ENCODE peak calls at places on chromosomes 1 and 21, in five cellular contexts. W is tibial artery, T is breast epithelium, Z is psoas muscle, M is right atrium auricular region. D is an unnamed sample.

GRCh38 chr1:180571060-180571831 is 12.5 kb downstream of the OVAAL start:
- DNase-seq in Z (no peak), T (no peak), W (no peak), M (no peak), D (no peak)

GRCh38 chr21:42164064-42164789 is 54.7 kb upstream of the ABCG1 start:
- DNase-seq in T (peak; percentile 52), M (no peak), W (no peak), Z (peak; percentile 53), D (no peak)

GRCh38 chr1:227887697-227888403 is 59.9 kb downstream of the WNT9A start:
- DNase-seq in W (peak; percentile 71), Z (peak; percentile 35), T (no peak), M (peak; percentile 85), D (no peak)

GRCh38 chr1:147745271-147745670 is 15.1 kb downstream of the GJA5 start:
- DNase-seq in T (no peak), Z (no peak), M (no peak), W (no peak), D (no peak)

GRCh38 chr1:112520166-112520565 is 11.4 kb downstream of the WNT2B start:
- DNase-seq in Z (no peak), W (no peak), M (no peak), T (no peak), D (no peak)

GRCh38 chr1:162502928-162503327 is 5.3 kb downstream of the UHMK1 start:
- DNase-seq in W (no peak), M (no peak), T (no peak), Z (no peak), D (no peak)

GRCh38 chr1:25018878-25019277 is 88.8 kb upstream of the RUNX3 start:
- DNase-seq in W (no peak), T (no peak), M (no peak), Z (no peak), D (no peak)

GRCh38 chr1:4268262-4268889 is 368.3 kb upstream of the C1orf174 start:
- DNase-seq in M (no peak), W (no peak), T (no peak), Z (no peak), D (no peak)

GRCh38 chr1:248914982-248915381 is 8.9 kb downstream of the PGBD2 start:
- DNase-seq in Z (no peak), T (no peak), M (no peak), W (no peak), D (no peak)

GRCh38 chr1:47766832-47767740 is 230.1 kb downstream of the TRABD2B start:
- DNase-seq in Z (no peak), T (no peak), W (no peak), M (no peak), D (peak; percentile 31)

GRCh38 chr1:2352341-2353214 is 38.8 kb downstream of the MORN1 start:
- DNase-seq in Z (peak; percentile 13), T (no peak), W (peak; percentile 68), M (no peak), D (no peak)

GRCh38 chr1:47388548-47389238 is 27.4 kb upstream of the FOXE3 start:
- DNase-seq in Z (peak; percentile 37), T (peak; percentile 58), M (peak; percentile 66), W (peak; percentile 76), D (peak; percentile 64)

GRCh38 chr1:108047085-108047484 is 82.1 kb upstream of the VAV3 start:
- DNase-seq in M (no peak), W (no peak), Z (no peak), T (no peak), D (no peak)

GRCh38 chr1:21911205-21912001 is 25.7 kb downstream of the HSPG2 start:
- DNase-seq in Z (peak; percentile 50), T (no peak), M (no peak), W (peak; percentile 87), D (no peak)

GRCh38 chr1:114342376-114342775 is 168.6 kb downstream of the TRIM33 start:
- DNase-seq in M (no peak), Z (no peak), W (no peak), T (no peak), D (no peak)

GRCh38 chr1:53521900-53522552 is 62.8 kb downstream of the DMRTB1 start:
- DNase-seq in T (no peak), Z (no peak), M (no peak), W (no peak), D (no peak)

GRCh38 chr21:15094706-15095105 is 29.9 kb upstream of the NRIP1 start:
- DNase-seq in W (no peak), Z (no peak), M (no peak), T (no peak), D (no peak)
- H3K4me3 ChIP-seq in W (no peak overlapping the region), Z (no peak overlapping the region), M (no peak overlapping the region), T (no peak overlapping the region), D (no peak overlapping the region)

GRCh38 chr1:7629465-7630195 is 141.5 kb upstream of the VAMP3 start:
- DNase-seq in M (no peak), Z (no peak), W (no peak), T (no peak), D (no peak)

GRCh38 chr1:7625401-7625800 is 145.7 kb upstream of the VAMP3 start:
- DNase-seq in Z (no peak), M (no peak), W (no peak), T (no peak), D (no peak)

GRCh38 chr1:7629011-7629410 is 142.1 kb upstream of the VAMP3 start:
- DNase-seq in Z (no peak), T (no peak), M (no peak), W (no peak), D (no peak)

GRCh38 chr1:7630378-7630777 is 140.7 kb upstream of the VAMP3 start:
- DNase-seq in W (no peak), M (no peak), Z (no peak), T (no peak), D (no peak)

GRCh38 chr1:7628273-7628672 is 142.8 kb upstream of the VAMP3 start:
- DNase-seq in M (peak; percentile 63), Z (no peak), T (no peak), W (no peak), D (no peak)
- H3K27me3 ChIP-seq in M (no peaks in the 10 kb centered on the region), Z (peaks cover 4% of the 10 kb centered on the region), T (peaks cover 8% of the 10 kb centered on the region), W (no peaks in the 10 kb centered on the region), D (no peaks in the 10 kb centered on the region)

GRCh38 chr1:246533371-246533905 is 26.4 kb upstream of the SMYD3 start:
- DNase-seq in Z (no peak), T (no peak), M (peak; percentile 1), W (no peak), D (no peak)

GRCh38 chr1:246537441-246537840 is 28.6 kb downstream of the TFB2M start:
- DNase-seq in W (no peak), Z (no peak), T (no peak), M (peak; percentile 38), D (no peak)

GRCh38 chr1:246540738-246541491 is 25.1 kb downstream of the TFB2M start:
- DNase-seq in T (no peak), M (no peak), Z (no peak), W (no peak), D (no peak)

GRCh38 chr1:246534114-246534513 is 27.0 kb upstream of the SMYD3 start:
- DNase-seq in Z (no peak), M (peak; percentile 2), W (no peak), T (no peak), D (no peak)

DNA sequence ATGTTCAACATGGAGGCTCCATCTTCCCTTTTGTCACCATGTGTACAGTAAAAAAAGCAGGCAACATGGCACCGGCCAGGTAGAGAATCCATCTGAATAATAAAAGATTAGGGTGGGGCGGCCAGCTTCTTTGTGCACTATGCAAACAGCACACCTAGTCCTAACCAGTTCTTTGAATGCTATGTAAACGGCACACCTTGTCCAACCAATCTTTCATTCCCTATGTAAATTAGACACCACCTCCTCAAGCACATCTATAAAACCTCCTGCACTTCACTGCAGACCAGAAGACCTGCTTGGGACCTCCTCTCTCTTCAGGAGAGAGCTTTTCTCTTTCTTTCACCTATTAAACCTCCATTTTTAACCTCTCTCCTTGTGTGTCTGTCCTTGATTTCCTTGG is 28.2 kb downstream of the TFB2M start:
- DNase-seq in Z (no peak), W (no peak), M (peak; percentile 50), T (no peak), D (no peak)
- H3K4me3 ChIP-seq in Z (no peak overlapping the region), W (no peak overlapping the region), M (no peak overlapping the region), T (no peak overlapping the region), D (no peak overlapping the region)

GRCh38 chr1:94246692-94247145 is 9.3 kb upstream of the ARHGAP29 start:
- DNase-seq in T (no peak), W (no peak), Z (no peak), M (no peak), D (no peak)

GRCh38 chr1:94244816-94245215 is 7.4 kb upstream of the ARHGAP29 start:
- DNase-seq in W (no peak), Z (no peak), M (no peak), T (no peak), D (no peak)

GRCh38 chr1:94243665-94244064 is 6.3 kb upstream of the ARHGAP29 start:
- DNase-seq in M (no peak), T (no peak), Z (no peak), W (no peak), D (no peak)

GRCh38 chr1:94247146-94248094 is 10.0 kb upstream of the ARHGAP29 start:
- DNase-seq in Z (peak; percentile 83), M (peak; percentile 74), T (peak; percentile 84), W (peak; percentile 86), D (peak; percentile 96)

DNA sequence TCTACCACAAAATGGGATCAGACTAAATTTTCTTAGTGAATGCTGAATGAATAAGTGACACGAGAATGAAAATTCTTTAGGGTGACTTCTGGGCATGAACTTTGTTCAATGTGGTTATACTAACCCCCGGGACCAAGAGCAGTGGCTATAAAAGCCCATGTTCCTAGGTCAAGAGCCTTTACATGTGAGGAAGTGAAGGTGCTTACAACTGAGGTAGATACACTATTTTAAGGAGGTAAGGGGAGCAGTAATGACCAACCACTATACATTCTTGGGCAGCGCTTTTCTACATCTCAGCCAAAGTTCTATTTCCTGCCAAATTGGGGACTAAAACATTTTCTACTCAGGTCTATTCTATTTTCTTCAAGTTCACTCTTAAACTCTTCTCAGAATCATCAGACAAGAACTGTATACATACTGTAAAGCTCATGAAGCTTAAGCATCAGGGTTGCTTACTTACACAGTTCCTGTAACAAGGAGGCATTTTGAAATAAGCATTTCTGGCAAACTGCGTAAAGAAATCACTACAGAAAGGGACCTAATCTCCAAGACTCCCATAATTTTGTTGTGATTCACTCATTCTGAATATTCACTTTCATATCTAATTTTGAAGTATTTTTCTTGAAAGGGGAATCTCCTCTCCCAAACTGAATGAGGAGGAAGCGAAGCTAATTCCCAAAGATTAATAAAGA is 8.5 kb upstream of the ARHGAP29 start:
- DNase-seq in W (no peak), Z (no peak), M (no peak), T (no peak), D (no peak)
- H3K27me3 ChIP-seq in W (no peaks in the 10 kb centered on the region), Z (no peaks in the 10 kb centered on the region), M (no peaks in the 10 kb centered on the region), T (no peaks in the 10 kb centered on the region), D (peaks cover 4% of the 10 kb centered on the region)

GRCh38 chr1:984476-984814 is 2.6 kb upstream of the PERM1 start:
- DNase-seq in T (no peak), W (no peak), M (no peak), Z (no peak), D (no peak)
- H3K4me3 ChIP-seq in T (no peak overlapping the region), W (no peak overlapping the region), M (no peak overlapping the region), Z (peak overlapping the region; percentile 49), D (no peak overlapping the region)

D was measured in pancreas.